ENCODE peak calls at places on chromosomes 4 and X, in ten cellular contexts. One of them, this sample, is unnamed.

GRCh38 chrX:97027384-97027922 is 143.7 kb downstream of the RPA4 start:
- DNase-seq in anterior cingulate cortex: no peak
- DNase-seq in pancreas: no peak
- DNase-seq in ecto neural progenitor cell: no peak
- DNase-seq in T-cell: no peak
- DNase-seq in GM12865: no peak
- DNase-seq in activated T-helper 1 cell treated with anti-CD3 and anti-CD28 coated beads, Interleukin-2, amount 50 U/mL, for 16 hours: no peak
- DNase-seq in non-pigmented ciliary epithelial cell: no peak
- DNase-seq in M059J: no peak
- DNase-seq in activated T-cell treated with anti-CD3 and anti-CD28 coated beads for 24 hours: no peak
- DNase-seq in this sample: no peak

GRCh38 chrX:151708821-151709220 is 7.0 kb upstream of the FATE1 start:
- DNase-seq in T-cell: no peak
- DNase-seq in pancreas: no peak
- DNase-seq in activated T-cell treated with anti-CD3 and anti-CD28 coated beads for 24 hours: no peak
- DNase-seq in activated T-helper 1 cell treated with anti-CD3 and anti-CD28 coated beads, Interleukin-2, amount 50 U/mL, for 16 hours: no peak
- DNase-seq in anterior cingulate cortex: no peak
- DNase-seq in GM12865: no peak
- DNase-seq in non-pigmented ciliary epithelial cell: no peak
- DNase-seq in ecto neural progenitor cell: no peak
- DNase-seq in M059J: no peak
- DNase-seq in this sample: no peak

GRCh38 chr4:74768857-74769525 is 25.3 kb downstream of the BTC start:
- DNase-seq in GM12865: peak
- DNase-seq in T-cell: no peak
- DNase-seq in activated T-cell treated with anti-CD3 and anti-CD28 coated beads for 24 hours: no peak
- DNase-seq in pancreas: no peak
- DNase-seq in M059J: peak
- DNase-seq in ecto neural progenitor cell: no peak
- DNase-seq in activated T-helper 1 cell treated with anti-CD3 and anti-CD28 coated beads, Interleukin-2, amount 50 U/mL, for 16 hours: no peak
- DNase-seq in non-pigmented ciliary epithelial cell: no peak
- DNase-seq in anterior cingulate cortex: no peak
- DNase-seq in this sample: no peak

GRCh38 chr4:823761-824460 is 2.0 kb downstream of the CPLX1 start:
- DNase-seq in non-pigmented ciliary epithelial cell: no peak
- DNase-seq in anterior cingulate cortex: no peak
- DNase-seq in activated T-helper 1 cell treated with anti-CD3 and anti-CD28 coated beads, Interleukin-2, amount 50 U/mL, for 16 hours: no peak
- DNase-seq in GM12865: no peak
- DNase-seq in T-cell: no peak
- DNase-seq in activated T-cell treated with anti-CD3 and anti-CD28 coated beads for 24 hours: no peak
- DNase-seq in M059J: no peak
- DNase-seq in ecto neural progenitor cell: no peak
- DNase-seq in pancreas: peak
- DNase-seq in this sample: no peak

GRCh38 chrX:8738588-8739189 is 6.8 kb upstream of the ANOS1 start:
- DNase-seq in activated T-cell treated with anti-CD3 and anti-CD28 coated beads for 24 hours: peak
- DNase-seq in T-cell: peak
- DNase-seq in non-pigmented ciliary epithelial cell: no peak
- DNase-seq in activated T-helper 1 cell treated with anti-CD3 and anti-CD28 coated beads, Interleukin-2, amount 50 U/mL, for 16 hours: no peak
- DNase-seq in ecto neural progenitor cell: no peak
- DNase-seq in pancreas: no peak
- DNase-seq in M059J: peak
- DNase-seq in GM12865: peak
- DNase-seq in anterior cingulate cortex: no peak
- DNase-seq in this sample: peak

GRCh38 chrX:153455571-153455970 is 9.7 kb upstream of the TREX2 start:
- DNase-seq in GM12865: no peak
- DNase-seq in activated T-cell treated with anti-CD3 and anti-CD28 coated beads for 24 hours: no peak
- DNase-seq in non-pigmented ciliary epithelial cell: no peak
- DNase-seq in M059J: no peak
- DNase-seq in T-cell: no peak
- DNase-seq in anterior cingulate cortex: no peak
- DNase-seq in ecto neural progenitor cell: no peak
- DNase-seq in pancreas: peak
- DNase-seq in activated T-helper 1 cell treated with anti-CD3 and anti-CD28 coated beads, Interleukin-2, amount 50 U/mL, for 16 hours: no peak
- DNase-seq in this sample: no peak

GRCh38 chr4:81606166-81606565 is 134.5 kb upstream of the RASGEF1B start:
- DNase-seq in activated T-helper 1 cell treated with anti-CD3 and anti-CD28 coated beads, Interleukin-2, amount 50 U/mL, for 16 hours: no peak
- DNase-seq in ecto neural progenitor cell: no peak
- DNase-seq in M059J: no peak
- DNase-seq in T-cell: no peak
- DNase-seq in non-pigmented ciliary epithelial cell: no peak
- DNase-seq in pancreas: no peak
- DNase-seq in activated T-cell treated with anti-CD3 and anti-CD28 coated beads for 24 hours: no peak
- DNase-seq in GM12865: no peak
- DNase-seq in anterior cingulate cortex: no peak
- DNase-seq in this sample: no peak

GRCh38 chrX:136147966-136148365 is 633 bp downstream of the FHL1 start:
- DNase-seq in M059J: no peak
- DNase-seq in activated T-cell treated with anti-CD3 and anti-CD28 coated beads for 24 hours: no peak
- DNase-seq in GM12865: no peak
- DNase-seq in activated T-helper 1 cell treated with anti-CD3 and anti-CD28 coated beads, Interleukin-2, amount 50 U/mL, for 16 hours: no peak
- DNase-seq in ecto neural progenitor cell: no peak
- DNase-seq in pancreas: peak
- DNase-seq in anterior cingulate cortex: no peak
- DNase-seq in T-cell: no peak
- DNase-seq in non-pigmented ciliary epithelial cell: no peak
- DNase-seq in this sample: no peak

GRCh38 chr4:168388890-168389289 is 70.3 kb upstream of the DDX60 start:
- DNase-seq in ecto neural progenitor cell: no peak
- DNase-seq in pancreas: no peak
- DNase-seq in activated T-helper 1 cell treated with anti-CD3 and anti-CD28 coated beads, Interleukin-2, amount 50 U/mL, for 16 hours: no peak
- DNase-seq in T-cell: no peak
- DNase-seq in non-pigmented ciliary epithelial cell: peak
- DNase-seq in anterior cingulate cortex: no peak
- DNase-seq in M059J: peak
- DNase-seq in GM12865: no peak
- DNase-seq in activated T-cell treated with anti-CD3 and anti-CD28 coated beads for 24 hours: no peak
- DNase-seq in this sample: no peak

GRCh38 chr4:81469774-81470455 is 1.8 kb downstream of the RASGEF1B start:
- DNase-seq in pancreas: no peak
- DNase-seq in anterior cingulate cortex: no peak
- DNase-seq in activated T-cell treated with anti-CD3 and anti-CD28 coated beads for 24 hours: no peak
- DNase-seq in M059J: no peak
- DNase-seq in non-pigmented ciliary epithelial cell: no peak
- DNase-seq in T-cell: no peak
- DNase-seq in activated T-helper 1 cell treated with anti-CD3 and anti-CD28 coated beads, Interleukin-2, amount 50 U/mL, for 16 hours: no peak
- DNase-seq in GM12865: no peak
- DNase-seq in ecto neural progenitor cell: no peak
- DNase-seq in this sample: no peak

GRCh38 chr4:169314906-169315305 is 44.1 kb upstream of the SH3RF1 start:
- DNase-seq in ecto neural progenitor cell: no peak
- DNase-seq in activated T-helper 1 cell treated with anti-CD3 and anti-CD28 coated beads, Interleukin-2, amount 50 U/mL, for 16 hours: no peak
- DNase-seq in M059J: peak
- DNase-seq in non-pigmented ciliary epithelial cell: no peak
- DNase-seq in T-cell: no peak
- DNase-seq in activated T-cell treated with anti-CD3 and anti-CD28 coated beads for 24 hours: no peak
- DNase-seq in anterior cingulate cortex: peak
- DNase-seq in pancreas: peak
- DNase-seq in GM12865: no peak
- DNase-seq in this sample: peak

GRCh38 chrX:152897216-152898144 is at the start of gene ZNF185:
- DNase-seq in pancreas: peak
- DNase-seq in ecto neural progenitor cell: peak
- DNase-seq in non-pigmented ciliary epithelial cell: no peak
- DNase-seq in anterior cingulate cortex: no peak
- DNase-seq in activated T-cell treated with anti-CD3 and anti-CD28 coated beads for 24 hours: no peak
- DNase-seq in T-cell: no peak
- DNase-seq in M059J: peak
- DNase-seq in GM12865: no peak
- DNase-seq in activated T-helper 1 cell treated with anti-CD3 and anti-CD28 coated beads, Interleukin-2, amount 50 U/mL, for 16 hours: no peak
- DNase-seq in this sample: no peak

GRCh38 chr4:123505457-123506310 is 109.1 kb downstream of the SPRY1 start:
- DNase-seq in anterior cingulate cortex: peak
- DNase-seq in activated T-cell treated with anti-CD3 and anti-CD28 coated beads for 24 hours: no peak
- DNase-seq in non-pigmented ciliary epithelial cell: no peak
- DNase-seq in pancreas: peak
- DNase-seq in activated T-helper 1 cell treated with anti-CD3 and anti-CD28 coated beads, Interleukin-2, amount 50 U/mL, for 16 hours: no peak
- DNase-seq in ecto neural progenitor cell: peak
- DNase-seq in GM12865: peak
- DNase-seq in T-cell: no peak
- DNase-seq in M059J: peak
- DNase-seq in this sample: peak

GRCh38 chr4:48698029-48698901 is 81.8 kb downstream of the FRYL start:
- DNase-seq in non-pigmented ciliary epithelial cell: peak
- DNase-seq in M059J: peak
- DNase-seq in activated T-helper 1 cell treated with anti-CD3 and anti-CD28 coated beads, Interleukin-2, amount 50 U/mL, for 16 hours: no peak
- DNase-seq in GM12865: no peak
- DNase-seq in T-cell: no peak
- DNase-seq in anterior cingulate cortex: no peak
- DNase-seq in ecto neural progenitor cell: no peak
- DNase-seq in pancreas: no peak
- DNase-seq in activated T-cell treated with anti-CD3 and anti-CD28 coated beads for 24 hours: no peak
- DNase-seq in this sample: no peak

This sample was measured in hippocampal formation.